ENCODE peak calls at places on chromosomes 13 and 19, in eight cellular contexts. D, Z, L, X, Y, G, T and M are unnamed samples.

GRCh38 chr13:87696458-87696857 is 25.3 kb downstream of the SLITRK5 start:
- DNase-seq in D (no peak), Z (no peak), L (no peak), X (no peak), Y (no peak), G (no peak), T (no peak), M (no peak)

GRCh38 chr13:72141845-72142470 is 275.0 kb upstream of the DACH1 start:
- DNase-seq in D (no peak), Z (no peak), L (no peak), X (no peak), Y (no peak), G (no peak), T (no peak), M (no peak)

GRCh38 chr19:4802711-4803110 is 11.2 kb downstream of the FEM1A start:
- DNase-seq in D (no peak), Z (no peak), L (no peak), X (no peak), Y (no peak), G (no peak), T (peak), M (peak)

GRCh38 chr19:682678-683320 is 6.6 kb downstream of the FSTL3 start:
- DNase-seq in D (no peak), Z (no peak), L (no peak), X (no peak), Y (no peak), G (no peak), T (no peak), M (no peak)

GRCh38 chr19:29620931-29621351 is 14.9 kb downstream of the POP4 start:
- DNase-seq in D (no peak), Z (peak), L (no peak), X (no peak), Y (no peak), G (no peak), T (no peak), M (no peak)

GRCh38 chr13:79709526-79709925 is 228.6 kb downstream of the NDFIP2 start:
- DNase-seq in D (no peak), Z (no peak), L (no peak), X (no peak), Y (no peak), G (no peak), T (no peak), M (no peak)

GRCh38 chr13:45353895-45354294 is 12.9 kb upstream of the TPT1 start:
- DNase-seq in D (no peak), Z (no peak), L (no peak), X (no peak), Y (no peak), G (no peak), T (no peak), M (no peak)

GRCh38 chr13:76982051-76982450 is 9.8 kb upstream of the CLN5 start:
- DNase-seq in D (no peak), Z (no peak), L (no peak), X (no peak), Y (no peak), G (no peak), T (no peak), M (no peak)

GRCh38 chr19:4707956-4708650 is 15.5 kb downstream of the DPP9 start:
- DNase-seq in D (no peak), Z (no peak), L (no peak), X (no peak), Y (peak), G (no peak), T (peak), M (peak)

GRCh38 chr13:99656092-99656745 is 154.9 kb downstream of the TM9SF2 start:
- DNase-seq in D (peak), Z (peak), L (peak), X (no peak), Y (peak), G (peak), T (peak), M (peak)

GRCh38 chr19:43544077-43544476 is 11.1 kb downstream of the ZNF575 start:
- DNase-seq in D (no peak), Z (no peak), L (no peak), X (peak), Y (no peak), G (no peak), T (no peak), M (no peak)

GRCh38 chr13:58399263-58399662 is 767.7 kb downstream of the PCDH17 start:
- DNase-seq in D (no peak), Z (no peak), L (no peak), X (no peak), Y (no peak), G (no peak), T (no peak), M (no peak)

GRCh38 chr19:11418518-11419506 is at the start of gene RGL3:
- DNase-seq in D (no peak), Z (peak), L (no peak), X (peak), Y (peak), G (peak), T (peak), M (peak)

GRCh38 chr13:28671393-28671792 is 12.5 kb downstream of the POMP start:
- DNase-seq in D (no peak), Z (no peak), L (no peak), X (no peak), Y (no peak), G (no peak), T (no peak), M (no peak)

GRCh38 chr19:39927076-39927475 is 7.4 kb downstream of the FCGBP start:
- DNase-seq in D (no peak), Z (no peak), L (no peak), X (no peak), Y (peak), G (no peak), T (no peak), M (no peak)

GRCh38 chr13:24923305-24923640 is 159.3 kb downstream of the RNF17 start:
- DNase-seq in D (no peak), Z (no peak), L (no peak), X (no peak), Y (no peak), G (no peak), T (no peak), M (peak)

GRCh38 chr13:53743906-53744305 is 715.3 kb downstream of the OLFM4 start:
- DNase-seq in D (no peak), Z (no peak), L (no peak), X (no peak), Y (no peak), G (no peak), T (no peak), M (no peak)

GRCh38 chr13:98860491-98860890 is 108.0 kb upstream of the SLC15A1 start:
- DNase-seq in D (no peak), Z (no peak), L (no peak), X (no peak), Y (no peak), G (no peak), T (no peak), M (no peak)

GRCh38 chr13:98305670-98306069 is 128.6 kb upstream of the RNF113B start:
- DNase-seq in D (no peak), Z (no peak), L (no peak), X (no peak), Y (no peak), G (no peak), T (no peak), M (no peak)

GRCh38 chr19:711224-711623 is 2.5 kb downstream of the PALM start:
- DNase-seq in D (no peak), Z (no peak), L (no peak), X (no peak), Y (no peak), G (no peak), T (no peak), M (no peak)

GRCh38 chr19:33683881-33684549 is 62.3 kb downstream of the CHST8 start:
- DNase-seq in D (no peak), Z (peak), L (no peak), X (no peak), Y (no peak), G (peak), T (no peak), M (peak)

GRCh38 chr19:18440421-18440877 is 2.5 kb upstream of the ISYNA1 start:
- DNase-seq in D (no peak), Z (no peak), L (no peak), X (no peak), Y (no peak), G (no peak), T (peak), M (no peak)

GRCh38 chr19:33530261-33530660 is 8.7 kb upstream of the PEPD start:
- DNase-seq in D (no peak), Z (no peak), L (no peak), X (no peak), Y (no peak), G (no peak), T (no peak), M (no peak)

GRCh38 chr19:4559569-4559968 is at the start of gene SEMA6B:
- DNase-seq in D (no peak), Z (no peak), L (no peak), X (no peak), Y (peak), G (no peak), T (peak), M (peak)

GRCh38 chr13:32969516-32969941 is 46.7 kb upstream of the KL start:
- DNase-seq in D (no peak), Z (no peak), L (no peak), X (no peak), Y (no peak), G (no peak), T (no peak), M (no peak)

GRCh38 chr19:41322451-41322850 is 12.5 kb downstream of the CCDC97 start:
- DNase-seq in D (no peak), Z (no peak), L (no peak), X (peak), Y (no peak), G (no peak), T (no peak), M (no peak)

GRCh38 chr19:16649734-16650133 is 10.2 kb downstream of the SMIM7 start:
- DNase-seq in D (no peak), Z (no peak), L (no peak), X (no peak), Y (no peak), G (no peak), T (no peak), M (no peak)

GRCh38 chr13:92739306-92739818 is 487.2 kb upstream of the GPC6 start:
- DNase-seq in D (no peak), Z (no peak), L (no peak), X (no peak), Y (no peak), G (no peak), T (no peak), M (no peak)

GRCh38 chr13:48902421-48902820 is 73.3 kb upstream of the FNDC3A start:
- DNase-seq in D (no peak), Z (no peak), L (no peak), X (no peak), Y (no peak), G (no peak), T (no peak), M (no peak)

GRCh38 chr13:111460548-111461444 is 140.4 kb downstream of the TEX29 start:
- DNase-seq in D (no peak), Z (peak), L (peak), X (no peak), Y (no peak), G (peak), T (no peak), M (no peak)

GRCh38 chr13:110820311-110820710 is 94.6 kb downstream of the ANKRD10 start:
- DNase-seq in D (no peak), Z (no peak), L (no peak), X (no peak), Y (no peak), G (no peak), T (no peak), M (no peak)

GRCh38 chr13:98252931-98253470 is 75.9 kb upstream of the RNF113B start:
- DNase-seq in D (no peak), Z (no peak), L (no peak), X (no peak), Y (no peak), G (no peak), T (no peak), M (no peak)

GRCh38 chr13:26707122-26708006 is 53.2 kb downstream of the GPR12 start:
- DNase-seq in D (no peak), Z (no peak), L (peak), X (no peak), Y (no peak), G (no peak), T (no peak), M (no peak)

GRCh38 chr13:21594715-21595545 is 9.0 kb downstream of the MICU2 start:
- DNase-seq in D (no peak), Z (no peak), L (no peak), X (no peak), Y (no peak), G (no peak), T (no peak), M (no peak)

GRCh38 chr19:3100747-3101730 is 6.9 kb downstream of the GNA11 start:
- DNase-seq in D (no peak), Z (peak), L (no peak), X (peak), Y (no peak), G (no peak), T (no peak), M (peak)

GRCh38 chr13:44404261-44405139 is 30.9 kb downstream of the SERP2 start:
- DNase-seq in D (no peak), Z (peak), L (no peak), X (no peak), Y (peak), G (no peak), T (no peak), M (no peak)

GRCh38 chr13:32107474-32107873 is 75.9 kb downstream of the FRY start:
- DNase-seq in D (no peak), Z (no peak), L (no peak), X (no peak), Y (peak), G (no peak), T (no peak), M (no peak)

GRCh38 chr19:38730470-38730730 is 13.9 kb downstream of the CAPN12 start:
- DNase-seq in D (no peak), Z (no peak), L (no peak), X (no peak), Y (no peak), G (no peak), T (no peak), M (no peak)

GRCh38 chr19:38729653-38730469 is 14.4 kb downstream of the CAPN12 start:
- DNase-seq in D (no peak), Z (peak), L (no peak), X (peak), Y (peak), G (peak), T (peak), M (peak)

GRCh38 chr19:38727868-38728660 is 16.2 kb downstream of the CAPN12 start:
- DNase-seq in D (no peak), Z (no peak), L (no peak), X (peak), Y (no peak), G (no peak), T (peak), M (peak)

GRCh38 chr19:38727306-38727867 is 16.9 kb downstream of the CAPN12 start:
- DNase-seq in D (no peak), Z (no peak), L (no peak), X (peak), Y (no peak), G (no peak), T (peak), M (no peak)

GRCh38 chr19:38728752-38729541 is 15.3 kb downstream of the CAPN12 start:
- DNase-seq in D (no peak), Z (peak), L (no peak), X (peak), Y (no peak), G (peak), T (peak), M (no peak)
- H3K27ac ChIP-seq in D (peak), Z (no peak), L (peak), X (peak), Y (peak), G (no peak), T (peak), M (peak)

GRCh38 chr13:113322043-113322461 is 25.0 kb downstream of the LAMP1 start:
- DNase-seq in D (no peak), Z (no peak), L (no peak), X (peak), Y (no peak), G (no peak), T (no peak), M (no peak)
- H3K4me3 ChIP-seq in D (no peak), Z (no peak), L (no peak), X (no peak), Y (no peak), G (no peak), T (no peak), M (no peak)

DNA sequence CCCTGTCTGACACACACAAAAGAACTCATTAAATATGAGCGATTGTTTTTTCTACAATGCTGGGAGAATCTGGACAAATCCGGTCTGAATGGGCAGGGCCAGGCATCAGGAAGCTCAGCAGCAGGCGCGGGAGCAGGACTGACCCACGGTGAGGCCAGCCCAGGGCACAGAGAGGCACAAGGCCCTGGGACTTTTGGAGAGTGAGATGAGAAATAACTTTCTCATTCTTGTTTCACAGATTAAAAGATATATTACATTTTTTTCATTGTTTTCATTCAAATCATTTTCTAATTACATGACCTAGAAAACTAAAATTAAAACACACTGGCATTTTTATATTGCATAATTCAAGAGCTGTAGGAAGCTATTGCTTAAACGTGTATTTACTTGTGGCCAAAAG is 133.0 kb downstream of the TNFRSF19 start:
- DNase-seq in D (no peak), Z (no peak), L (no peak), X (no peak), Y (no peak), G (no peak), T (no peak), M (no peak)
- H3K27ac ChIP-seq in D (peak), Z (no peak), L (no peak), X (no peak), Y (no peak), G (no peak), T (peak), M (peak)

GRCh38 chr19:50722248-50723013 is 733 bp upstream of the CLEC11A start:
- DNase-seq in D (no peak), Z (no peak), L (no peak), X (no peak), Y (no peak), G (no peak), T (no peak), M (no peak)
- H3K4me3 ChIP-seq in D (peak), Z (no peak), L (no peak), X (no peak), Y (peak), G (no peak), T (peak), M (peak)

GRCh38 chr13:112894423-112894672 is 74.7 kb upstream of the MCF2L start:
- DNase-seq in D (no peak), Z (no peak), L (no peak), X (peak), Y (no peak), G (no peak), T (no peak), M (no peak)

GRCh38 chr13:112894673-112895481 is 74.1 kb upstream of the MCF2L start:
- DNase-seq in D (no peak), Z (peak), L (no peak), X (peak), Y (no peak), G (peak), T (peak), M (no peak)

GRCh38 chr13:112893570-112894422 is 75.2 kb upstream of the MCF2L start:
- DNase-seq in D (no peak), Z (no peak), L (no peak), X (peak), Y (peak), G (peak), T (no peak), M (peak)

GRCh38 chr13:112891477-112892401 is 77.3 kb upstream of the MCF2L start:
- DNase-seq in D (no peak), Z (no peak), L (no peak), X (peak), Y (peak), G (peak), T (no peak), M (no peak)

DNA sequence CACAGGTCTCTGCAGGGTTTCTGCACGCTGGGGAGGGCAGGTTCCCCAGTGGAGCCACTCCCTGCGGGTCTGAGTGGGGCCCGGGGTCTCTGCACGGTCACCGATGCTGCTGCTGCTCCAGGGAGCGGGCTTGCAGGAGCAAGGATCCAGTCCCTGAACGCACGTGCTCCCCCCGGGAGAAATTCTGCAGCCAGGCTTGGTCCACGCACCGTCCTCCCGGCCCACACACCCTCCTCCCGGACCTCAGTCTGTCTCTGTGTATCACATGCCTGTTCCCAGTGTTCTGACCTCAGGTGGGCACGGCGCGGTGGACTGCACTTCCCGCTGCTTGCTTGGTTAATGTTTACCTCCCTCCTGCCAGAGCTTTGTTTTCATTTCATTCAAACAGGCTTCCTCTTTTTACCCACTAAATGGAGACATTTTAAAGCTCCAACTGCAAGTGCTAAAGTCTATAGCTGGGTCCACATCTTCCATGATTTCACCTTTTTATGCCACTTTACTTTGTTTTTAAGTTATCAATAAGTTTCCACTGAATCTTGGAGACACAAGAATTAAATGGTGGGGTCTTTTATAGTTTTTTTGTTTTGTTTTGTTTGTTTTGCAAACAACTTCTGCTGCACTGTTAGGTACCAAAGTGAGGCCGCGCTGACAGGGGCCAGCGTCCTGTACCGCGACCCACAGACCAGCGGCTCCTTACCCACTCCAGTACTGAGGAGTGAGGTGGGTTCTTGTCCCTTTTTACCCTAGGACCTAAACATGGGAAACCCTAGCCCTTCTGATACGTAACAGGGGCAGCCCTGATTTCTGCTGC is 76.0 kb upstream of the MCF2L start:
- DNase-seq in D (no peak), Z (no peak), L (no peak), X (peak), Y (peak), G (peak), T (no peak), M (no peak)
- H3K27ac ChIP-seq in D (no peak), Z (no peak), L (no peak), X (no peak), Y (peak), G (peak), T (no peak), M (no peak)

GRCh38 chr19:44848036-44848804 is 2.1 kb downstream of the NECTIN2 start:
- DNase-seq in D (no peak), Z (peak), L (no peak), X (no peak), Y (no peak), G (no peak), T (no peak), M (peak)
- H3K4me3 ChIP-seq in D (peak), Z (peak), L (peak), X (peak), Y (peak), G (peak), T (peak), M (peak)